ENCODE peak calls at places on chromosomes 4 and X, in five cellular contexts. T is RWPE1; M is kidney glomerular epithelial cell; F is lung; W is activated CD4-positive, alpha-beta memory T cell treated with anti-CD3 and anti-CD28 coated beads, Interleukin-2, amount 10 ng/mL, durations not matched to agents 7 days and 5 days. D is an unnamed sample.

GRCh38 chr4:15003441-15003890 is 1.2 kb downstream of the CPEB2 start:
- DNase-seq in W (peak; percentile 61), M (no peak), F (peak; percentile 59), T (peak; percentile 6), D (peak; percentile 51)

GRCh38 chr4:74638001-74638400 is 156.3 kb downstream of the BTC start:
- DNase-seq in W (no peak), M (no peak), T (no peak), F (no peak), D (no peak)

GRCh38 chrX:71106427-71106826 is at the start of gene CXorf65:
- DNase-seq in T (no peak), F (no peak), W (no peak), M (no peak), D (no peak)

GRCh38 chr4:70705856-70706461 is 15.8 kb upstream of the RUFY3 start:
- DNase-seq in M (no peak), T (peak; percentile 8), F (no peak), W (no peak), D (no peak)

GRCh38 chr4:104930298-104930697 is 216.4 kb upstream of the TET2 start:
- DNase-seq in M (no peak), T (no peak), F (no peak), W (no peak), D (no peak)

GRCh38 chr4:126977306-126977705 is 655.5 kb upstream of the INTU start:
- DNase-seq in F (no peak), W (no peak), M (no peak), T (no peak), D (no peak)

GRCh38 chrX:15911729-15912550 is 57.3 kb upstream of the AP1S2 start:
- DNase-seq in M (no peak), T (no peak), F (no peak), W (no peak), D (no peak)

GRCh38 chrX:14351889-14352288 is 177.4 kb upstream of the GLRA2 start:
- DNase-seq in F (no peak), T (no peak), M (no peak), W (no peak), D (no peak)

GRCh38 chr4:140750470-140750869 is 5.7 kb downstream of the TBC1D9 start:
- DNase-seq in W (no peak), M (no peak), F (no peak), T (no peak), D (no peak)

GRCh38 chrX:24334473-24334872 is 20.6 kb upstream of the SUPT20HL2 start:
- DNase-seq in F (no peak), W (no peak), T (no peak), M (no peak), D (no peak)

GRCh38 chrX:42976729-42977366 is 198.9 kb upstream of the PPP1R2C start:
- DNase-seq in F (no peak), M (no peak), T (no peak), W (no peak), D (no peak)

GRCh38 chrX:78119521-78120227 is 15.6 kb downstream of the PGK1 start:
- DNase-seq in F (no peak), W (no peak), M (no peak), T (no peak), D (no peak)